ENCODE peak calls at places on chromosomes 16 and 17, in six cellular contexts. One of them, this sample, is unnamed.
A peak's percentile ranks its signal among the peaks of the same experiment; 100 is the strongest.

GRCh38 chr16:3059041-3059722 is 6.3 kb upstream of the IL32 start:
- DNase-seq in MM.1S: peak; percentile 79
- DNase-seq in IMR-90: peak; percentile 81
- DNase-seq in AG10803: peak; percentile 88
- DNase-seq in OCI-LY7: peak; percentile 92
- DNase-seq in GM12865: peak; percentile 89
- DNase-seq in this sample: peak; percentile 87

GRCh38 chr17:12041316-12041715 is 20.6 kb downstream of the MAP2K4 start:
- DNase-seq in MM.1S: no peak
- DNase-seq in OCI-LY7: no peak
- DNase-seq in AG10803: peak; percentile 71
- DNase-seq in IMR-90: peak; percentile 87
- DNase-seq in GM12865: no peak
- DNase-seq in this sample: peak; percentile 12

GRCh38 chr17:42779942-42780815 is at the start of gene WNK4:
- DNase-seq in GM12865: no peak
- DNase-seq in IMR-90: no peak
- DNase-seq in AG10803: peak; percentile 22
- DNase-seq in MM.1S: no peak
- DNase-seq in OCI-LY7: no peak
- DNase-seq in this sample: no peak

GRCh38 chr17:72199256-72199655 is 78.4 kb downstream of the SOX9 start:
- DNase-seq in MM.1S: no peak
- DNase-seq in IMR-90: no peak
- DNase-seq in GM12865: no peak
- DNase-seq in AG10803: no peak
- DNase-seq in OCI-LY7: no peak
- DNase-seq in this sample: no peak

GRCh38 chr17:42169351-42169750 is 11.6 kb downstream of the KCNH4 start:
- DNase-seq in MM.1S: no peak
- DNase-seq in GM12865: no peak
- DNase-seq in IMR-90: no peak
- DNase-seq in OCI-LY7: no peak
- DNase-seq in AG10803: no peak
- DNase-seq in this sample: no peak

GRCh38 chr17:49390548-49391324 is 23.9 kb downstream of the PHB1 start:
- DNase-seq in AG10803: no peak
- DNase-seq in IMR-90: no peak
- DNase-seq in OCI-LY7: peak; percentile 80
- DNase-seq in MM.1S: no peak
- DNase-seq in GM12865: peak; percentile 90
- DNase-seq in this sample: peak; percentile 15

GRCh38 chr17:48155889-48156670 is 48.5 kb downstream of the SNX11 start:
- DNase-seq in OCI-LY7: no peak
- DNase-seq in IMR-90: no peak
- DNase-seq in AG10803: no peak
- DNase-seq in GM12865: no peak
- DNase-seq in MM.1S: no peak
- DNase-seq in this sample: no peak

GRCh38 chr17:74632196-74632540 is 8.6 kb upstream of the CD300E start:
- DNase-seq in MM.1S: no peak
- DNase-seq in GM12865: no peak
- DNase-seq in AG10803: no peak
- DNase-seq in OCI-LY7: no peak
- DNase-seq in IMR-90: no peak
- DNase-seq in this sample: no peak

GRCh38 chr17:16378631-16379282 is 2.1 kb upstream of the UBB start:
- DNase-seq in IMR-90: no peak
- DNase-seq in OCI-LY7: no peak
- DNase-seq in AG10803: no peak
- DNase-seq in GM12865: no peak
- DNase-seq in MM.1S: no peak
- DNase-seq in this sample: no peak

GRCh38 chr17:16383216-16383615 is 2.3 kb downstream of the UBB start:
- DNase-seq in IMR-90: no peak
- DNase-seq in GM12865: no peak
- DNase-seq in AG10803: no peak
- DNase-seq in OCI-LY7: no peak
- DNase-seq in MM.1S: no peak
- DNase-seq in this sample: no peak

GRCh38 chr17:16379654-16380053 is 1.2 kb upstream of the UBB start:
- DNase-seq in IMR-90: no peak
- DNase-seq in AG10803: no peak
- DNase-seq in GM12865: no peak
- DNase-seq in MM.1S: no peak
- DNase-seq in OCI-LY7: no peak
- DNase-seq in this sample: no peak

GRCh38 chr17:16381496-16381820 is 567 bp downstream of the UBB start:
- DNase-seq in OCI-LY7: no peak
- DNase-seq in GM12865: peak; percentile 66
- DNase-seq in AG10803: peak; percentile 34
- DNase-seq in IMR-90: peak; percentile 49
- DNase-seq in MM.1S: no peak
- DNase-seq in this sample: no peak

GRCh38 chr17:16380640-16381495 is at the start of gene UBB:
- DNase-seq in GM12865: peak; percentile 99
- DNase-seq in IMR-90: peak; percentile 99
- DNase-seq in OCI-LY7: peak; percentile 98
- DNase-seq in MM.1S: peak; percentile 98
- DNase-seq in AG10803: peak; percentile 99
- DNase-seq in this sample: peak; percentile 97
- TF ChIP-seq CTCF in GM12865: peak; percentile 23
- TF ChIP-seq CTCF in IMR-90: peak; percentile 11
- TF ChIP-seq CTCF in OCI-LY7: peak; percentile 42
- TF ChIP-seq CTCF in MM.1S: no peak
- TF ChIP-seq CTCF in AG10803: no peak
- TF ChIP-seq CTCF in this sample: no peak

DNA sequence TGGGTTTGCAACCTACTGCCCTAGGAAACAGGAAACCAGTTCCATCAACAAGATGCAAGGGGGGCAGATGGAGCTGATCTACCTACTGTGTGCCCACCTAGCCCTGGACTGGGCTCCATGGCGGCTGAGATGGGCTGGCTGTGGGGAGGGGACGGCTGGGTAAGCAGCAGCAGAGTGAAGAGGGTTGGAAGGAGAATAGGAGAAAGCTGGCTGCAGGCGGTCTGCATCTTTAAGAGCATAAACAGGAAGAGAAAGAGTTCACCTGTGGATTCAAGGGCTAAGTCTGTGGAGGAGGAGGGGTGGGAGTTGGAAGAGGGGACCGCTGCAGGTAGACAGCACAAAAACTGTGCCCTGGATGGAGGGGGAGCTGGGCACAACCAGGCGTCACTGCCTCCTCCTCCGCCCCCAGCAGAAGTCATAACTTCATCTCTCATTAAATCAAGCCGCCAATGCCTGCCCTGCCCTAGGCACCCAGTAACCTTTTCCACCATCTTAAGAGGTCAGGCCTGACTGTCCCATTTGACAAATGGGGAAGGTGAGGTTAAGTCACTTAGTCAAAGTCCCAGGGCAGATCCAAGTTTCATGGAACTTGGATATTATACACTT is 694 bp downstream of the SLC13A2 start:
- DNase-seq in MM.1S: no peak
- DNase-seq in IMR-90: no peak
- DNase-seq in OCI-LY7: no peak
- DNase-seq in AG10803: no peak
- DNase-seq in GM12865: no peak
- DNase-seq in this sample: no peak
- TF ChIP-seq CTCF in MM.1S: no peak
- TF ChIP-seq CTCF in IMR-90: no peak
- TF ChIP-seq CTCF in OCI-LY7: no peak
- TF ChIP-seq CTCF in AG10803: no peak
- TF ChIP-seq CTCF in GM12865: no peak
- TF ChIP-seq CTCF in this sample: no peak

DNA sequence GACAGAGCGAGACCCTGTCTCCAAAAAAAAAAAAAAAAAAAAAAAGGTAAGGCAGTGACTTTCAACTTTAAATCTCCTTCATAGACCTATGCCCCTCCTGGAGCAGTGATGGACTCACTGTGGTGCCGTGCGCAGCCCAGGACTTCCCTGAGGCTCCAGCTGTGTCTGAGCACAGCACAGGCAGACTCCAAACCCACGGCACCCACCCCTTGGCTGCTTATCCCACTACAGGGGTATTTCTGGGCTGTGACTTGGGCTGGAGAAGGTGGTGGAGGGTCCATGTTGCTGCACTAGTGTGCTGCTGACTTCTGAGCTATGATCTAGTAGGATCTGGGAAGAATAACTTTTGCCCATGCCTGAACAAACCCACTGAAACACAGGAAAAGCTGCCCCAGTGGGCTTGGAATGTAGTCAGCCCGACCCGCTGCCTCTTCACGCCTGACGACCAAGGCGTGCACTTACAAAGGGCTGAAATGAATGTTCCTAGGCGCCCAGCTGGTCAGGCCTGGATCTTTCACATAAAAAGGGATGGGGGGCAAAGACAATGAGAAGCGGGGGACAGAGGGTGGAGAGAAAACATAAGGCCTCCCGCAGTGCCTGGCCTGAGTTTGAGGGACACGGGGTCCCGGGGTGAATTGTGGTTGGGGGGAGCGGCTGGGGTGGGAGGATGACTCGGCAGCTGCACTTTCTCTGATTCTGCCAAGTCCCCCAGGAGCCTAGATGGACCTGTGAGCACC is 83.0 kb downstream of the IRF8 start:
- DNase-seq in AG10803: no peak
- DNase-seq in MM.1S: no peak
- DNase-seq in IMR-90: no peak
- DNase-seq in OCI-LY7: no peak
- DNase-seq in GM12865: no peak
- DNase-seq in this sample: no peak
- TF ChIP-seq CTCF in AG10803: no peak
- TF ChIP-seq CTCF in MM.1S: no peak
- TF ChIP-seq CTCF in IMR-90: no peak
- TF ChIP-seq CTCF in OCI-LY7: no peak
- TF ChIP-seq CTCF in GM12865: no peak
- TF ChIP-seq CTCF in this sample: no peak

DNA sequence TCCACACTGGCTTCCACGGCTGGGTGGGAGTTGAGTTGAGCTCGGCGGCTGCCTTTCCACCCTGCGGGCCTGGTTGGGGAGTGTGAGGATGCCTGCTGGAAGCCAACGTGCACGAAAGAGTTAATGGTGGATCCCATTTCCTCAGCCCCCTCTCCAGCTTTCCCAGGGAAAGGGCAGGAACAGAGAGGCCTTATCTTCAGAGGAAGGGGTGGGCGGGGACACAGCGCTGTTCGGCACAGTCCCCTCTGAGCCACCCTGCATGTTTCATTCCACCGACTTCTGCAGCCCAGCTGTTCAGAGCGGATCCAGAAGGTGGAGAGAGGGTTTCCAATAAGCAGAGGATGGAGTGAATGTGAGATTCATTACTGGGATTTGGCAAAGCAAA is 295.3 kb downstream of the SEC14L1 start:
- DNase-seq in IMR-90: peak; percentile 69
- DNase-seq in GM12865: no peak
- DNase-seq in AG10803: peak; percentile 55
- DNase-seq in MM.1S: no peak
- DNase-seq in OCI-LY7: no peak
- DNase-seq in this sample: no peak
- TF ChIP-seq CTCF in IMR-90: no peak
- TF ChIP-seq CTCF in GM12865: no peak
- TF ChIP-seq CTCF in AG10803: no peak
- TF ChIP-seq CTCF in MM.1S: no peak
- TF ChIP-seq CTCF in OCI-LY7: no peak
- TF ChIP-seq CTCF in this sample: no peak

GRCh38 chr16:67506468-67506867 is 22.2 kb upstream of the RIPOR1 start:
- DNase-seq in MM.1S: no peak
- DNase-seq in OCI-LY7: no peak
- DNase-seq in IMR-90: no peak
- DNase-seq in AG10803: no peak
- DNase-seq in GM12865: no peak
- DNase-seq in this sample: no peak
- TF ChIP-seq CTCF in MM.1S: no peak
- TF ChIP-seq CTCF in OCI-LY7: no peak
- TF ChIP-seq CTCF in IMR-90: no peak
- TF ChIP-seq CTCF in AG10803: no peak
- TF ChIP-seq CTCF in GM12865: no peak
- TF ChIP-seq CTCF in this sample: no peak

GRCh38 chr17:82668631-82669099 is 20.4 kb upstream of the WDR45B start:
- DNase-seq in AG10803: peak; percentile 69
- DNase-seq in IMR-90: peak; percentile 44
- DNase-seq in GM12865: peak; percentile 71
- DNase-seq in OCI-LY7: peak; percentile 73
- DNase-seq in MM.1S: no peak
- DNase-seq in this sample: peak; percentile 71
- TF ChIP-seq CTCF in AG10803: peak; percentile 59
- TF ChIP-seq CTCF in IMR-90: peak; percentile 52
- TF ChIP-seq CTCF in GM12865: peak; percentile 66
- TF ChIP-seq CTCF in OCI-LY7: peak; percentile 80
- TF ChIP-seq CTCF in MM.1S: no peak
- TF ChIP-seq CTCF in this sample: peak; percentile 52

DNA sequence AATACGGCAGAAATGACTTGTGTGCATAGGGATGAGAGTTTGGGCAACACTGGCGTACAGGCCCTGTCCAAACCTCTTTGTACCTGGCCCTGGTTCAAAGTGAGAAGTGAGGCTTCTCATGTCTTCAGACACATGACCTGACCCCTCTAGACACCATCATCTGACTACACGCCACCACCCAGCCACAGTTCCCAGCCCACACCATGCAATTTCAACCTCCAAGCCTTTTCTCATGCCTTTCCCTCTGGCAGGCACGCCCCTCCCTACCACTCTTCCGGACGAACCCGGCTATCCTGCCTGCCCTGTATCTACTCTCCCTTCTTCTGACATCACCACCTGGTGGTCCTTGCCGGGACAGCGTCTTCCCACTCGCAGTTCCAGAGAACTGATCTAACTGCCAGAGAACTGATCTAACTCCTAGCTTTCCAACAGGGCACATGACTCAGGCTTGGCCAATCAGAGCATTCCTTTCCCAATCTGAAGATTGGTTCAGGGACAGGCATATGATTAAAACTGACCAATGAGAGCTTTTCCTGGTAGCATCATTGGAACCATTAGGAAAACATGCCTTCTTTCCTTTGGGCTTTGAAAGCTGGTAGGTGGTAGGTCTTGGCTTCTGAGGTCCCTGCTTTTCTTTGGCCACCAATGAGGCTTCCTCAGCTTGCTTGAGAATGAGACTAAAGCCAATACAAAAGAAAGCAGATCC is 27.0 kb upstream of the IL21R start:
- DNase-seq in AG10803: peak; percentile 68
- DNase-seq in GM12865: peak; percentile 91
- DNase-seq in IMR-90: peak; percentile 80
- DNase-seq in MM.1S: peak; percentile 35
- DNase-seq in OCI-LY7: peak; percentile 68
- DNase-seq in this sample: peak; percentile 73
- TF ChIP-seq CTCF in AG10803: peak; percentile 55
- TF ChIP-seq CTCF in GM12865: peak; percentile 42
- TF ChIP-seq CTCF in IMR-90: peak; percentile 59
- TF ChIP-seq CTCF in MM.1S: peak; percentile 52
- TF ChIP-seq CTCF in OCI-LY7: peak; percentile 75
- TF ChIP-seq CTCF in this sample: peak; percentile 47